ENCODE peak calls at places on chromosomes 16 and 17, in five cellular contexts. One of them, this sample, is unnamed.

GRCh38 chr17:31674717-31675349 is 184.2 kb downstream of the COPRS start:
- DNase-seq in neural progenitor cell: no peak
- DNase-seq in SK-N-SH: no peak
- DNase-seq in heart left ventricle: no peak
- DNase-seq in cardiac muscle cell: no peak
- DNase-seq in this sample: no peak

GRCh38 chr16:27994686-27995085 is 68.8 kb downstream of the GSG1L start:
- DNase-seq in heart left ventricle: no peak
- DNase-seq in cardiac muscle cell: no peak
- DNase-seq in neural progenitor cell: no peak
- DNase-seq in SK-N-SH: no peak
- DNase-seq in this sample: no peak

GRCh38 chr17:39903158-39903884 is 15.1 kb downstream of the GSDMB start:
- DNase-seq in heart left ventricle: no peak
- DNase-seq in cardiac muscle cell: no peak
- DNase-seq in neural progenitor cell: no peak
- DNase-seq in SK-N-SH: no peak
- DNase-seq in this sample: no peak

GRCh38 chr16:57178793-57179212 is 7.0 kb downstream of the PSME3IP1 start:
- DNase-seq in cardiac muscle cell: no peak
- DNase-seq in SK-N-SH: no peak
- DNase-seq in heart left ventricle: no peak
- DNase-seq in neural progenitor cell: peak; percentile 54
- DNase-seq in this sample: peak; percentile 42

GRCh38 chr17:74859439-74860228 is at the start of gene GRIN2C:
- DNase-seq in SK-N-SH: peak; percentile 93
- DNase-seq in cardiac muscle cell: peak; percentile 56
- DNase-seq in heart left ventricle: no peak
- DNase-seq in neural progenitor cell: peak; percentile 52
- DNase-seq in this sample: peak; percentile 94

GRCh38 chr16:74271879-74272278 is 24.7 kb upstream of the PSMD7 start:
- DNase-seq in SK-N-SH: no peak
- DNase-seq in cardiac muscle cell: no peak
- DNase-seq in heart left ventricle: no peak
- DNase-seq in neural progenitor cell: no peak
- DNase-seq in this sample: no peak

GRCh38 chr17:62572488-62573469 is 54.7 kb upstream of the MRC2 start:
- DNase-seq in SK-N-SH: no peak
- DNase-seq in heart left ventricle: no peak
- DNase-seq in neural progenitor cell: no peak
- DNase-seq in cardiac muscle cell: no peak
- DNase-seq in this sample: no peak

GRCh38 chr17:43020030-43020621 is 2.1 kb downstream of the VAT1 start:
- DNase-seq in cardiac muscle cell: no peak
- DNase-seq in neural progenitor cell: no peak
- DNase-seq in heart left ventricle: peak; percentile 41
- DNase-seq in SK-N-SH: no peak
- DNase-seq in this sample: peak; percentile 42

GRCh38 chr16:20241321-20241720 is 86.0 kb downstream of the GP2 start:
- DNase-seq in SK-N-SH: no peak
- DNase-seq in neural progenitor cell: no peak
- DNase-seq in heart left ventricle: no peak
- DNase-seq in cardiac muscle cell: no peak
- DNase-seq in this sample: no peak

GRCh38 chr17:57662021-57662420 is 83.1 kb downstream of the CCDC182 start:
- DNase-seq in heart left ventricle: no peak
- DNase-seq in cardiac muscle cell: no peak
- DNase-seq in SK-N-SH: no peak
- DNase-seq in neural progenitor cell: no peak
- DNase-seq in this sample: no peak

GRCh38 chr16:2180461-2180860 is 15.9 kb downstream of the CASKIN1 start:
- DNase-seq in neural progenitor cell: no peak
- DNase-seq in SK-N-SH: no peak
- DNase-seq in cardiac muscle cell: no peak
- DNase-seq in heart left ventricle: no peak
- DNase-seq in this sample: no peak

GRCh38 chr16:31371619-31372484 is 16.9 kb downstream of the ITGAX start:
- DNase-seq in SK-N-SH: no peak
- DNase-seq in cardiac muscle cell: no peak
- DNase-seq in neural progenitor cell: no peak
- DNase-seq in heart left ventricle: no peak
- DNase-seq in this sample: peak; percentile 55

GRCh38 chr17:40121886-40122465 is at the start of gene MSL1:
- DNase-seq in SK-N-SH: peak; percentile 98
- DNase-seq in heart left ventricle: peak; percentile 92
- DNase-seq in cardiac muscle cell: peak; percentile 91
- DNase-seq in neural progenitor cell: peak; percentile 95
- DNase-seq in this sample: peak; percentile 99

GRCh38 chr17:59845595-59846390 is 47.0 kb downstream of the TUBD1 start:
- DNase-seq in SK-N-SH: no peak
- DNase-seq in neural progenitor cell: no peak
- DNase-seq in cardiac muscle cell: no peak
- DNase-seq in heart left ventricle: no peak
- DNase-seq in this sample: peak; percentile 33

GRCh38 chr16:1979271-1980025 is 1.8 kb downstream of the NOXO1 start:
- DNase-seq in cardiac muscle cell: no peak
- DNase-seq in heart left ventricle: no peak
- DNase-seq in SK-N-SH: no peak
- DNase-seq in neural progenitor cell: peak; percentile 52
- DNase-seq in this sample: peak; percentile 97

GRCh38 chr17:53150101-53150698 is 672.5 kb upstream of the KIF2B start:
- DNase-seq in heart left ventricle: no peak
- DNase-seq in SK-N-SH: peak; percentile 23
- DNase-seq in cardiac muscle cell: peak; percentile 33
- DNase-seq in neural progenitor cell: peak; percentile 28
- DNase-seq in this sample: peak; percentile 8

GRCh38 chr17:79008666-79009387 is 737 bp downstream of the CANT1 start:
- DNase-seq in heart left ventricle: peak; percentile 17
- DNase-seq in SK-N-SH: peak; percentile 44
- DNase-seq in neural progenitor cell: no peak
- DNase-seq in cardiac muscle cell: no peak
- DNase-seq in this sample: peak; percentile 49

GRCh38 chr16:55759983-55760664 is 72.8 kb downstream of the CES1 start:
- DNase-seq in neural progenitor cell: peak; percentile 87
- DNase-seq in cardiac muscle cell: peak; percentile 23
- DNase-seq in heart left ventricle: peak; percentile 26
- DNase-seq in SK-N-SH: no peak
- DNase-seq in this sample: peak; percentile 78

GRCh38 chr16:14278749-14279148 is 207.6 kb downstream of the MRTFB start:
- DNase-seq in neural progenitor cell: no peak
- DNase-seq in heart left ventricle: no peak
- DNase-seq in cardiac muscle cell: no peak
- DNase-seq in SK-N-SH: no peak
- DNase-seq in this sample: no peak
- H3K4me3 ChIP-seq in neural progenitor cell: no peak overlapping the region
- H3K4me3 ChIP-seq in heart left ventricle: no peak overlapping the region
- H3K4me3 ChIP-seq in cardiac muscle cell: no peak overlapping the region
- H3K4me3 ChIP-seq in SK-N-SH: no peak overlapping the region
- H3K4me3 ChIP-seq in this sample: no peak overlapping the region

GRCh38 chr17:45790296-45790922 is 6.3 kb downstream of the CRHR1 start:
- DNase-seq in SK-N-SH: no peak
- DNase-seq in cardiac muscle cell: no peak
- DNase-seq in heart left ventricle: no peak
- DNase-seq in neural progenitor cell: no peak
- DNase-seq in this sample: no peak
- H3K27me3 ChIP-seq in SK-N-SH: peaks cover 51% of the 10 kb centered on the region
- H3K27me3 ChIP-seq in cardiac muscle cell: peaks cover 75% of the 10 kb centered on the region
- H3K27me3 ChIP-seq in heart left ventricle: peaks cover 24% of the 10 kb centered on the region
- H3K27me3 ChIP-seq in neural progenitor cell: peaks cover 71% of the 10 kb centered on the region
- H3K27me3 ChIP-seq in this sample: peaks cover 16% of the 10 kb centered on the region

DNA sequence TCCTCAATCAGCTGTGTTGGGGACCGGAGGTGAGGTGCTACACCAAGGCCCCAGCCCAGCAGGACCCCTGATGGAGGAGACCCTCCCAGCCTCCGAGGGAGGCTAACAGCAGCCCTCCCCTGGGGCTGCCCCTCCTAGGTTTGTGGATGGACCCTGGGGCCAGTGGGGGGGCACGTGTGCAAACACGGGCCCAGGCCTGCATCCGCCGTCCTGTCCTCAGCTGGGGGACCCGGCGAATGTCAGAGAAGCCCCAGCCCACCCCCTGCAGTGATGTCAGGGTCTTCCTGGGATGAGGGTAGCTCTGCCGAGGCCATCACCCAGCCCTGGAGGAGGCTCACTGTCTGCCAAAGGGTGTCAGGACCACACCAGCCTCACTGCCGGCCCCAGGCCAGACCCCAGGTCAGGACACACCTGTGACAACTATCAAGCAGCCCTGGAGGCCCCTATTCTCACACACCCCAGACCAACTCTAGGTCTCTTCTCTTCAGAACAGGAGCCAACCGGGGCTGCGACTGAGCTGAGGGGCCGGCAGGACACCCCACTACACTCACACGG is 26.7 kb downstream of the CEP131 start:
- DNase-seq in cardiac muscle cell: no peak
- DNase-seq in SK-N-SH: no peak
- DNase-seq in neural progenitor cell: no peak
- DNase-seq in heart left ventricle: no peak
- DNase-seq in this sample: no peak
- H3K36me3 ChIP-seq in cardiac muscle cell: no peaks in the 10 kb centered on the region
- H3K36me3 ChIP-seq in SK-N-SH: no peaks in the 10 kb centered on the region
- H3K36me3 ChIP-seq in neural progenitor cell: no peaks in the 10 kb centered on the region
- H3K36me3 ChIP-seq in heart left ventricle: no peaks in the 10 kb centered on the region
- H3K36me3 ChIP-seq in this sample: peaks cover 1% of the 10 kb centered on the region

GRCh38 chr16:87864331-87864989 is 4.8 kb downstream of the SLC7A5 start:
- DNase-seq in cardiac muscle cell: no peak
- DNase-seq in neural progenitor cell: no peak
- DNase-seq in SK-N-SH: no peak
- DNase-seq in heart left ventricle: no peak
- DNase-seq in this sample: peak; percentile 27
- H3K4me3 ChIP-seq in cardiac muscle cell: no peak overlapping the region
- H3K4me3 ChIP-seq in neural progenitor cell: no peak overlapping the region
- H3K4me3 ChIP-seq in SK-N-SH: no peak overlapping the region
- H3K4me3 ChIP-seq in heart left ventricle: no peak overlapping the region
- H3K4me3 ChIP-seq in this sample: no peak overlapping the region

DNA sequence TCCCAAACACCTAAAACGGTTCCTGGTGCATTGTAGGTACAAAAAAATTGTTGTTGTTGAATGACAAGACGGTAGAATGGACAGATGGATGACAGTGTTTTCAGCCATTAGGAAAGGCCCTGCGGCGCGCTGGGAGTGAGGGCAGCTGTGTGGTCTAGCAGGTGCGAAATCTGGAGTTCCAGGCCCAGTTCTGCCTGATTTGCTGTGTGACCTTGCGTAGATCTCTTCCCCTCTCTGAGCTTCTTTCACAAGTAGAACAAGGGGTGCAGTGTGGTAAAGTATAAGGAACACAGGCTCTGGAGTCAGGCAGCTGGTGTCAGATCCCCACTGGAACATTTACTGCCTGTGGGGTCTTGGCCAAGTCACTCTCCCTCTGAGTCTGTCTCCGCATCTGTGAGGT is 25.3 kb downstream of the SPNS2 start:
- DNase-seq in cardiac muscle cell: no peak
- DNase-seq in heart left ventricle: no peak
- DNase-seq in neural progenitor cell: no peak
- DNase-seq in SK-N-SH: no peak
- DNase-seq in this sample: no peak
- H3K27me3 ChIP-seq in cardiac muscle cell: no peaks in the 10 kb centered on the region
- H3K27me3 ChIP-seq in heart left ventricle: no peaks in the 10 kb centered on the region
- H3K27me3 ChIP-seq in neural progenitor cell: peaks cover 10% of the 10 kb centered on the region
- H3K27me3 ChIP-seq in SK-N-SH: no peaks in the 10 kb centered on the region
- H3K27me3 ChIP-seq in this sample: no peaks in the 10 kb centered on the region

DNA sequence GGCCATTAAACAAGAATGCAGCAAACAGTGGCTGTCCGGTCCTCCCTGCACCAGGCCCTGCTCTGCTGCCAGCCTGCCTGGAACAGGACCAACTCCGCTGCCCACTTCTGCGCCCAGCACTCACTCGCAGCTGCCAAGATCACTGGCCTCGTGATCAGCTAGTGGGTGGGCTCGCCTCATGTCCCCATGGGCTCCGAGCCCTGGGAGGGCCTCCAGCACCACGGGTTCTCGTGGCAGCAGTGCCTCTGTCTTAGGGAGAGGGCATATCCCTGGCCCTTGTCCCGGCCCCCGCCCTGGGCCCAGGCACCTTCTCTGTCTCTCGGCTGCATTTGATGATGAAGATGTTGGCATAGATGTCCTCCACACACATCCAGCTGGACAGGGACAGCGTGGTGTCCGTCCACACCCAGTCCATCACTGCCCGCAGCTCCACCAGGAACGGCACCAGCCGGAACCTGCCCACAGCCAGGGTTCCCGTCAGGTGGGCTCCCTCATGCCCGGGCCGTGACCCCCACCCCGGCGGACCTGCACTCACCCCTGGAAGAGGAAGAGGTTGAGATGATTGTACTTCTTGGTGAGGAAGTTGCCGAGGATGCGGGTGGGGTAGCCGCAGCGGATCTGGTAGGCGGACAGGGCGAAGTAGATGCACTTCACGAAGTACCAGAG is 13.1 kb downstream of the CTU2 start:
- DNase-seq in heart left ventricle: no peak
- DNase-seq in SK-N-SH: no peak
- DNase-seq in neural progenitor cell: no peak
- DNase-seq in cardiac muscle cell: no peak
- DNase-seq in this sample: no peak
- H3K36me3 ChIP-seq in heart left ventricle: peaks cover 34% of the 10 kb centered on the region
- H3K36me3 ChIP-seq in SK-N-SH: peaks cover 17% of the 10 kb centered on the region
- H3K36me3 ChIP-seq in neural progenitor cell: no peaks in the 10 kb centered on the region
- H3K36me3 ChIP-seq in cardiac muscle cell: peaks cover 26% of the 10 kb centered on the region
- H3K36me3 ChIP-seq in this sample: peaks cover 5% of the 10 kb centered on the region

DNA sequence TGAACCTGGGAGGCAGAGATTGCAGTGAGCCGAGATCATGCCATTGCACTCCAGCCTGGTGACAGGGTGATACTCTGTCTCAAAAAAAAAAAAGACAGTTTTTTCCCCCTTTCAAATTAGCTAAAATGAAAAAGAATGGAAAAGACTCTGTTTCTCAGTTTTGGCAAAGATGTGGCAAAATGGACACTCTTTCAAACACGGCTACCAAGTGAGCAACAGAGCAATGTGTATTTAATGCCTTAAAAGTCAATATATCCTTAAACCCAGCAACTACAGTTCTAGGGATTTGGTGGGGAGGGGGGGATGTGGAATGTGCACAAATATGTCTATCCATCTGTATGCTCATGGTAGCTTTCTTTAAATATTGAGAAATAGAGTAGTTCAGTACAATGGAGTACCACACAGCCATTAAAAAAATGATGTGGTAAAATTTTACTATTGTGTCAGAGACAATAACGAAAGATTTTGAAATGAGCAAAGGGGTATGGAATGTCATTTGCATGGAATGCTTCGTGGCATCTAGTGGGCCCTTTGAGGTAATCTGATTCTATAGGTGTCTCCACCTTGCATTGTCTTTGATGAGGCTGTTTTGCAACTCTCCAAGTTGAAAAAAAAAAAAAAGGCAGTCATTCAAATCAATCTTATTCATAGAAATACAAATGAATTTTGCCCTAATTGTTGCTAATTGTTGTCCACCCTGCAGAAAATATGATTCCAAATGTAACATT is 108.1 kb downstream of the AXIN2 start:
- DNase-seq in cardiac muscle cell: no peak
- DNase-seq in neural progenitor cell: no peak
- DNase-seq in SK-N-SH: no peak
- DNase-seq in heart left ventricle: no peak
- DNase-seq in this sample: no peak
- H3K4me3 ChIP-seq in cardiac muscle cell: no peak overlapping the region
- H3K4me3 ChIP-seq in neural progenitor cell: no peak overlapping the region
- H3K4me3 ChIP-seq in SK-N-SH: no peak overlapping the region
- H3K4me3 ChIP-seq in heart left ventricle: no peak overlapping the region
- H3K4me3 ChIP-seq in this sample: no peak overlapping the region

GRCh38 chr17:15258113-15258512 is 7.0 kb downstream of the PMP22 start:
- DNase-seq in heart left ventricle: no peak
- DNase-seq in cardiac muscle cell: no peak
- DNase-seq in neural progenitor cell: no peak
- DNase-seq in SK-N-SH: no peak
- DNase-seq in this sample: no peak
- H3K27me3 ChIP-seq in heart left ventricle: no peaks in the 10 kb centered on the region
- H3K27me3 ChIP-seq in cardiac muscle cell: peaks cover 18% of the 10 kb centered on the region
- H3K27me3 ChIP-seq in neural progenitor cell: peaks cover 62% of the 10 kb centered on the region
- H3K27me3 ChIP-seq in SK-N-SH: no peaks in the 10 kb centered on the region
- H3K27me3 ChIP-seq in this sample: peaks cover 44% of the 10 kb centered on the region